ENCODE peak calls at places on chromosomes 6 and 20, in five cellular contexts. One of them, this sample, is unnamed.

GRCh38 chr6:128079026-128079425 is 178.2 kb upstream of the THEMIS start:
- DNase-seq in sigmoid colon: no peak
- DNase-seq in heart left ventricle: no peak
- DNase-seq in HepG2: no peak
- DNase-seq in gastrocnemius medialis: no peak
- DNase-seq in this sample: no peak

GRCh38 chr6:33642897-33643296 is 21.8 kb downstream of the ITPR3 start:
- DNase-seq in gastrocnemius medialis: no peak
- DNase-seq in HepG2: no peak
- DNase-seq in heart left ventricle: no peak
- DNase-seq in sigmoid colon: no peak
- DNase-seq in this sample: no peak

GRCh38 chr20:61753196-61753942 is 312.3 kb downstream of the TAF4 start:
- DNase-seq in sigmoid colon: peak; percentile 12
- DNase-seq in heart left ventricle: no peak
- DNase-seq in HepG2: no peak
- DNase-seq in gastrocnemius medialis: no peak
- DNase-seq in this sample: no peak

GRCh38 chr20:9591080-9591479 is 76.7 kb downstream of the LAMP5 start:
- DNase-seq in heart left ventricle: no peak
- DNase-seq in sigmoid colon: no peak
- DNase-seq in gastrocnemius medialis: no peak
- DNase-seq in HepG2: no peak
- DNase-seq in this sample: no peak

GRCh38 chr6:96907498-96907897 is 9.8 kb upstream of the NDUFAF4 start:
- DNase-seq in gastrocnemius medialis: no peak
- DNase-seq in sigmoid colon: no peak
- DNase-seq in HepG2: no peak
- DNase-seq in heart left ventricle: no peak
- DNase-seq in this sample: no peak

GRCh38 chr6:16438677-16439615 is 200.6 kb downstream of the GMPR start:
- DNase-seq in gastrocnemius medialis: no peak
- DNase-seq in heart left ventricle: no peak
- DNase-seq in sigmoid colon: no peak
- DNase-seq in HepG2: no peak
- DNase-seq in this sample: no peak

GRCh38 chr6:134686071-134686470 is 263.8 kb downstream of the ALDH8A1 start:
- DNase-seq in gastrocnemius medialis: no peak
- DNase-seq in sigmoid colon: no peak
- DNase-seq in heart left ventricle: no peak
- DNase-seq in HepG2: no peak
- DNase-seq in this sample: no peak

GRCh38 chr6:135183532-135184440 is 2.7 kb downstream of the MYB start:
- DNase-seq in gastrocnemius medialis: no peak
- DNase-seq in heart left ventricle: no peak
- DNase-seq in sigmoid colon: no peak
- DNase-seq in HepG2: peak; percentile 55
- DNase-seq in this sample: no peak

GRCh38 chr6:53033764-53034163 is 31.4 kb upstream of the FBXO9 start:
- DNase-seq in sigmoid colon: no peak
- DNase-seq in HepG2: no peak
- DNase-seq in gastrocnemius medialis: no peak
- DNase-seq in heart left ventricle: no peak
- DNase-seq in this sample: no peak

GRCh38 chr6:100022847-100023246 is 28.8 kb upstream of the MCHR2 start:
- DNase-seq in gastrocnemius medialis: no peak
- DNase-seq in sigmoid colon: no peak
- DNase-seq in heart left ventricle: no peak
- DNase-seq in HepG2: no peak
- DNase-seq in this sample: no peak

GRCh38 chr6:138454976-138455706 is 44.2 kb downstream of the NHSL1 start:
- DNase-seq in heart left ventricle: no peak
- DNase-seq in gastrocnemius medialis: no peak
- DNase-seq in sigmoid colon: no peak
- DNase-seq in HepG2: no peak
- DNase-seq in this sample: no peak

GRCh38 chr6:110357696-110358535 is at the start of gene METTL24:
- DNase-seq in HepG2: no peak
- DNase-seq in gastrocnemius medialis: no peak
- DNase-seq in heart left ventricle: no peak
- DNase-seq in sigmoid colon: no peak
- DNase-seq in this sample: peak; percentile 55

GRCh38 chr6:38080889-38081288 is 261.4 kb downstream of the ZFAND3 start:
- DNase-seq in gastrocnemius medialis: no peak
- DNase-seq in HepG2: peak; percentile 5
- DNase-seq in heart left ventricle: no peak
- DNase-seq in sigmoid colon: no peak
- DNase-seq in this sample: no peak

GRCh38 chr6:143234686-143235085 is 174.0 kb downstream of the AIG1 start:
- DNase-seq in heart left ventricle: no peak
- DNase-seq in HepG2: no peak
- DNase-seq in gastrocnemius medialis: no peak
- DNase-seq in sigmoid colon: no peak
- DNase-seq in this sample: no peak

GRCh38 chr6:112040933-112041332 is 13.0 kb upstream of the CCN6 start:
- DNase-seq in gastrocnemius medialis: no peak
- DNase-seq in sigmoid colon: no peak
- DNase-seq in heart left ventricle: no peak
- DNase-seq in HepG2: no peak
- DNase-seq in this sample: no peak

GRCh38 chr6:131694832-131695426 is 6.3 kb downstream of the OR2A4 start:
- DNase-seq in gastrocnemius medialis: no peak
- DNase-seq in heart left ventricle: peak; percentile 29
- DNase-seq in sigmoid colon: no peak
- DNase-seq in HepG2: peak; percentile 77
- DNase-seq in this sample: peak; percentile 62

GRCh38 chr6:106476326-106477105 is 116.0 kb downstream of the CRYBG1 start:
- DNase-seq in heart left ventricle: no peak
- DNase-seq in gastrocnemius medialis: no peak
- DNase-seq in sigmoid colon: no peak
- DNase-seq in HepG2: no peak
- DNase-seq in this sample: no peak

DNA sequence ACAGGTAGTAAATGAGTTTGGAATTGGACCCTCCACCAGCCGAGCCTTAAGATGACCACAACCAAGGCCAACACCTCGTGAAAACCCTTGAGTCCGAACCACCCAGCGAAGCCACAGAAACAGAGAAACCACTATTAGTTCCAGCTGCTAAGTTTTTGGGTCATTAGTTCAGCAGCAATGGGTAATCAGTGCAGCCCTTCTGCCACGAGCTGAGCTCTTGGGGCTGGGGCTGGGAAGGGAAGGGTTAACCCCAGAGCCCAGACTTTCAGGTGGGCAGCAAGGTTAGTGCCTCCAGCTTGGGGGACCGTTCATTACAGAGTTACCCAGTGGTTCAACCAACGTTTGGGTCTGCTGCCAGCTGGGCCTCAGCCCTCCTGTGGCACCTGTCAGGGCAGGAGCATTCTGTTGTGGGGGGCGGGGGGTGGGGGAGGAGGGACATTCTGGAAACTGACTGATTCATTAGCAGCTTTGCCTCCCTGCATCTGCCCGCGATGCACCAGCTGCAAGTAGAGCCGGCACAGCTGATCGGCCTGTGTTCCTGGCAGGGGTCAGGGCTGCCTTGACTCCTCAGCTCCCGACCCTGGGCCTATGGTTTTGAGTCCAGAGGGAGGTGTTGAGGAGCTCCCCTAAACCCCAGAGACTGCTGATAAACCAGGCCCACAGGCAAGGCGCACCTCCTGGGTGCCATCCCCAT is 52.7 kb downstream of the TGM2 start:
- DNase-seq in sigmoid colon: no peak
- DNase-seq in gastrocnemius medialis: peak; percentile 22
- DNase-seq in heart left ventricle: no peak
- DNase-seq in HepG2: no peak
- DNase-seq in this sample: no peak
- H3K4me1 ChIP-seq in sigmoid colon: peaks cover 55% of the 10 kb centered on the region
- H3K4me1 ChIP-seq in gastrocnemius medialis: peaks cover 73% of the 10 kb centered on the region
- H3K4me1 ChIP-seq in heart left ventricle: peaks cover 48% of the 10 kb centered on the region
- H3K4me1 ChIP-seq in HepG2: peaks cover 60% of the 10 kb centered on the region
- H3K4me1 ChIP-seq in this sample: peaks cover 17% of the 10 kb centered on the region

DNA sequence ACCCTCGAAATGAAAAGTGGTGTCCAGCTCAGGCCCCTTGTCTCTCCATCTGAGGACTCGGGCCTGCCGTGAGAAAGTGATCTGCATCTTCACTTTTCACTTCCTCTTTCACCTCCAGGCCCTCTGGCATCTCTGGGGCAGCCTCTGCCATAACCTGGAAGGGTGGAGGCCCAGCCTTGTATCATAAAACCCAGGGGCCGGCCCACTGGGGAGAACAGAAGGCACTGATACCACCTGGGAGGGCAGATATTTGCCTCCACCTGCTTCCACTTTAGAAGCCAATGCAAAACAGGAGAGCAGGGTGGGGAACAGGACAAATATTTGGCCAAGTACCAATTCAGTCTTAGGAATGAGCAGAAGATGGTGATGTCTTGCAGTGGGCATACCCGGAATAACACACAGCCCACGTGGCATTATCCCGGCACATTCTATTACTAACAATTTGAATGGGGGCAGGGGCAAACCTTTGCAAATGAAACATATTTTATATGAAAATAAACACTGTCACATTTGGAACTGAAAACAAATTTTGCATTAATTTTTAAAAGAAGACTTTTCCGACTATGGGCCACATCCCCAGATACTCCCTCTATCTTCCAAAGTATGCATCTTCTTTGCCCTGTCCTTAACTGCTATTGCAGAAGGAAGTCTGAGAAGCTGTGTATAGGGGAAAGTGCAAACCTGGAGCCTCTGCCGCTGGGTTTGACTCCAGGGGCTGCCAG is 69.2 kb upstream of the TBC1D7 start:
- DNase-seq in sigmoid colon: no peak
- DNase-seq in HepG2: no peak
- DNase-seq in gastrocnemius medialis: no peak
- DNase-seq in heart left ventricle: no peak
- DNase-seq in this sample: no peak
- TF ChIP-seq CTCF in sigmoid colon: no peak
- TF ChIP-seq CTCF in HepG2: no peak
- TF ChIP-seq CTCF in gastrocnemius medialis: no peak
- TF ChIP-seq CTCF in heart left ventricle: no peak
- TF ChIP-seq CTCF in this sample: no peak

GRCh38 chr20:59586613-59587012 is 17.7 kb upstream of the PHACTR3 start:
- DNase-seq in HepG2: no peak
- DNase-seq in sigmoid colon: no peak
- DNase-seq in gastrocnemius medialis: no peak
- DNase-seq in heart left ventricle: no peak
- DNase-seq in this sample: no peak

GRCh38 chr20:59588236-59588855 is 16.0 kb upstream of the PHACTR3 start:
- DNase-seq in gastrocnemius medialis: no peak
- DNase-seq in heart left ventricle: no peak
- DNase-seq in HepG2: no peak
- DNase-seq in sigmoid colon: no peak
- DNase-seq in this sample: no peak

GRCh38 chr20:59589051-59589450 is 15.3 kb upstream of the PHACTR3 start:
- DNase-seq in heart left ventricle: no peak
- DNase-seq in HepG2: no peak
- DNase-seq in gastrocnemius medialis: no peak
- DNase-seq in sigmoid colon: no peak
- DNase-seq in this sample: no peak

GRCh38 chr20:59587570-59587969 is 16.8 kb upstream of the PHACTR3 start:
- DNase-seq in heart left ventricle: no peak
- DNase-seq in gastrocnemius medialis: no peak
- DNase-seq in sigmoid colon: no peak
- DNase-seq in HepG2: no peak
- DNase-seq in this sample: no peak

DNA sequence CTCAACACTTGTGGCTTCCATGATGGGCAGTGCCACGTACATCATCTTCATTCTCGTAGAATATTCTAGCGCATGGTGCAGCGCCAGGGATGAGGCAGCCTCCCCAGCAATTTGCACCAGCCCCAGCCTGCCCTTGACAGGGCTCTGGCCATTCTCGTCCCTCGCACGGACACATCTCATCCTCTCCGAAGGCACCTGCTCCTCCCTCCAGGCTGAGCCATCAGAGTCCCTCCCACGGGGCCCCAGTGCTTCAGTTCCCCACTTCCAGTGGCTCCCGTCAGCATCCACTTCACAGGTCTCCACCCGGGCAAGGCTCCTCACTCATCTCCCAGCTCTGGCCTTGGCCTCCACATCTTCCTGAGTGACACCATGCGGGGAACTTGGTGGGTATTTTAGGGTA is 13.3 kb upstream of the PHACTR3 start:
- DNase-seq in HepG2: no peak
- DNase-seq in gastrocnemius medialis: no peak
- DNase-seq in sigmoid colon: no peak
- DNase-seq in heart left ventricle: no peak
- DNase-seq in this sample: no peak
- TF ChIP-seq POLR2A in HepG2: no peak
- TF ChIP-seq POLR2A in gastrocnemius medialis: no peak
- TF ChIP-seq POLR2A in sigmoid colon: no peak
- TF ChIP-seq POLR2A in heart left ventricle: no peak
- TF ChIP-seq POLR2A in this sample: no peak

DNA sequence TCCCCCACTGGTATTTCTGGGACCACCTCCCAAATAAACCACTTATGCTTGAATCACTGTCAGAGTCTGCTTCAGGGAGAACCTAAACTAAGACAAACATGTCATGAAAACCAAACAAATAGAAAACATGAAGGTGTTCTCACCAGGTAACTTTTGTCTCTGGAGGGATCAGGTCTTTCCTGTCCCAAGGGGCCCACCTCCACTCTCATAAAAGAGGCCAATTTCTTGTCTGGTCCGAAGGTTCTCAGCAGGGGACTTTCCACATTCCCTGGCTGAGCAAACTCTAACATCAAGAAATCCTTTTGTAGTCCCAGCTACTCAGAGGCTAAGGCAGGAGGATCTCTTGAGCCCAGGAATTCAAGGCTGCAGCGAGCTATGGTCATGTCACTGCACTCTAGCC is 8.8 kb upstream of the FOXP4 start:
- DNase-seq in heart left ventricle: no peak
- DNase-seq in sigmoid colon: no peak
- DNase-seq in gastrocnemius medialis: no peak
- DNase-seq in HepG2: no peak
- DNase-seq in this sample: no peak
- H3K4me1 ChIP-seq in heart left ventricle: no peaks in the 10 kb centered on the region
- H3K4me1 ChIP-seq in sigmoid colon: no peaks in the 10 kb centered on the region
- H3K4me1 ChIP-seq in gastrocnemius medialis: no peaks in the 10 kb centered on the region
- H3K4me1 ChIP-seq in HepG2: peaks cover 30% of the 10 kb centered on the region
- H3K4me1 ChIP-seq in this sample: no peaks in the 10 kb centered on the region